ENCODE peak calls at places on chromosomes 4 and X, in six cellular contexts. I is hepatic stellate cell; S is effector memory CD8-positive, alpha-beta T cell; R is HFFc6; Q is fibroblast of the conjunctiva; D is type B pancreatic cell. Z is an unnamed sample.

GRCh38 chr4:149884529-149885206 is 69.0 kb upstream of the IQCM start:
- DNase-seq in D (no peak), S (no peak), Q (no peak), I (no peak), R (no peak), Z (no peak)

GRCh38 chrX:114581528-114582263 is 2.2 kb upstream of the HTR2C start:
- DNase-seq in S (no peak), D (no peak), Q (no peak), I (no peak), R (no peak), Z (no peak)

GRCh38 chr4:53821179-53821851 is 230.0 kb upstream of the LNX1 start:
- DNase-seq in D (no peak), I (no peak), R (no peak), Q (no peak), S (no peak), Z (no peak)

GRCh38 chrX:13287816-13288215 is 32.0 kb downstream of the ATXN3L start:
- DNase-seq in D (no peak), S (no peak), Q (no peak), I (no peak), R (peak), Z (no peak)

GRCh38 chr4:6658635-6659075 is 18.2 kb downstream of the MRFAP1 start:
- DNase-seq in Q (no peak), R (no peak), D (no peak), I (peak), S (peak), Z (no peak)

GRCh38 chrX:132676561-132677186 is 187.8 kb upstream of the MBNL3 start:
- DNase-seq in D (no peak), R (no peak), S (peak), I (no peak), Q (no peak), Z (no peak)

GRCh38 chr4:149709640-149710039 is 106.0 kb downstream of the IQCM start:
- DNase-seq in Q (no peak), D (no peak), S (no peak), I (no peak), R (peak), Z (no peak)

GRCh38 chrX:37302569-37302968 is 46.6 kb upstream of the PRRG1 start:
- DNase-seq in D (no peak), I (peak), R (peak), Q (peak), S (no peak), Z (no peak)

GRCh38 chr4:116453127-116453526 is 632.2 kb downstream of the TRAM1L1 start:
- DNase-seq in I (no peak), S (no peak), D (no peak), R (no peak), Q (no peak), Z (no peak)

GRCh38 chr4:106032851-106033286 is 137.6 kb downstream of the NPNT start:
- DNase-seq in I (peak), D (no peak), S (no peak), Q (no peak), R (peak), Z (peak)

GRCh38 chr4:187687701-187688100 is 307.9 kb upstream of the ZFP42 start:
- DNase-seq in I (no peak), R (no peak), Q (no peak), D (no peak), S (no peak), Z (no peak)

GRCh38 chr4:185219551-185220344 is 10.3 kb downstream of the SNX25 start:
- DNase-seq in I (no peak), D (no peak), S (no peak), Q (peak), R (peak), Z (no peak)

GRCh38 chrX:48492293-48492910 is 16.4 kb upstream of the PORCN start:
- DNase-seq in S (no peak), R (peak), D (no peak), Q (no peak), I (no peak), Z (peak)

GRCh38 chr4:37812713-37813112 is 13.8 kb upstream of the PGM2 start:
- DNase-seq in Q (no peak), I (peak), S (no peak), D (no peak), R (peak), Z (peak)

GRCh38 chr4:140052050-140052449 is 101.9 kb downstream of the MAML3 start:
- DNase-seq in R (peak), S (no peak), Q (no peak), I (peak), D (no peak), Z (no peak)

GRCh38 chrX:153924149-153924861 is 1.8 kb downstream of the ARHGAP4 start:
- DNase-seq in S (peak), Q (peak), D (no peak), R (peak), I (peak), Z (no peak)

Z was measured in T1000.